ENCODE peak calls at places on chromosomes 6 and 20, in four cellular contexts. M is tibial artery, D is tibial nerve, X is mammary epithelial cell. N is an unnamed sample.

GRCh38 chr6:91781946-91782345 is 1195.1 kb upstream of the MAP3K7 start:
- DNase-seq in X (no peak), M (no peak), D (peak; percentile 30), N (no peak)

GRCh38 chr6:11277275-11278206 is 45.1 kb upstream of the NEDD9 start:
- DNase-seq in M (no peak), X (peak; percentile 73), D (no peak), N (no peak)

GRCh38 chr20:40893610-40894242 is 134.9 kb upstream of the TOP1 start:
- DNase-seq in X (no peak), D (no peak), M (no peak), N (no peak)

GRCh38 chr6:34145161-34146020 is 496 bp downstream of the GRM4 start:
- DNase-seq in D (no peak), M (no peak), X (peak; percentile 61), N (peak; percentile 32)

GRCh38 chr20:8523684-8524083 is 391.6 kb downstream of the PLCB1 start:
- DNase-seq in M (no peak), D (no peak), X (no peak), N (no peak)

GRCh38 chr20:12748359-12748994 is 260.3 kb upstream of the SPTLC3 start:
- DNase-seq in X (no peak), M (no peak), D (no peak), N (no peak)

GRCh38 chr6:156167289-156168076 is 609.7 kb upstream of the ARID1B start:
- DNase-seq in X (no peak), D (no peak), M (no peak), N (no peak)

GRCh38 chr6:105992315-105992961 is 93.7 kb upstream of the PRDM1 start:
- DNase-seq in X (peak; percentile 67), D (peak; percentile 69), M (peak; percentile 86), N (peak; percentile 79)

GRCh38 chr6:107064579-107065065 is 36.6 kb downstream of the MTRES1 start:
- DNase-seq in M (no peak), X (peak; percentile 62), D (no peak), N (no peak)

GRCh38 chr6:100176321-100176950 is 182.4 kb upstream of the MCHR2 start:
- DNase-seq in X (peak; percentile 30), M (no peak), D (no peak), N (no peak)
- TF ChIP-seq CTCF in X (peak; percentile 60), M (no peak), D (no peak), N (no peak)

DNA sequence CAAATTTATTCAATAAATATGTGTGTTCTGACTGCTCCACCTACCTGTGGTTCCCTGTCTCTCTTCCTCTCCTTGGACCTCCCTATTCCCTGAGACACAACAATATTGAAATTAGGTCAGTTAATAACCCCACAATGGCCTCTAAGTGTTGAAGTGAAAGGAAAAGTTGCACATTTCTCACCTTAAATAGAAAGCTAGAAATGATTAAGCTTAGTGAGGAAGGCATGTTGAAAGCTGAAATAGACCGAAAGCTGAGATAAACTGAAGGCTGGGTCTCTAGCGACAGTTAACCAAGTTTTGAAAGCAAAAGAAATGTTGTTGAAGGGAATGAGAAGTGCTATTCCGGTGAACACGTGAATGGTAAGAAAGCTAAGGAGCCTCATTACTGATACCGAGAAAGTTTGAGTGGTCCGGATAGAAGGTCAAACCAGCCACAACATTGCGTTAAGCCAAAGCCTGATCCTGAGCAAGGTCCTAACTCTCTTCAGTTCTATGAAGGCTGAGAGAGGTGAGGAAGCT is 34.1 kb downstream of the UST start:
- DNase-seq in M (no peak), D (no peak), X (no peak), N (no peak)
- TF ChIP-seq CTCF in M (no peak), D (no peak), X (no peak), N (no peak)

GRCh38 chr20:37979021-37979985 is 54.0 kb downstream of the TTI1 start:
- DNase-seq in M (no peak), D (no peak), X (no peak), N (no peak)
- TF ChIP-seq CTCF in M (no peak), D (no peak), X (no peak), N (no peak)

GRCh38 chr20:43452404-43453126 is 5.1 kb upstream of the SRSF6 start:
- DNase-seq in M (no peak), X (no peak), D (no peak), N (no peak)

GRCh38 chr20:43446361-43446879 is 11.3 kb upstream of the SRSF6 start:
- DNase-seq in D (no peak), M (no peak), X (peak; percentile 36), N (no peak)

GRCh38 chr20:43451400-43451799 is 6.3 kb upstream of the SRSF6 start:
- DNase-seq in D (no peak), M (no peak), X (no peak), N (no peak)

GRCh38 chr20:43444107-43444506 is 13.6 kb upstream of the SRSF6 start:
- DNase-seq in D (no peak), X (no peak), M (no peak), N (no peak)

DNA sequence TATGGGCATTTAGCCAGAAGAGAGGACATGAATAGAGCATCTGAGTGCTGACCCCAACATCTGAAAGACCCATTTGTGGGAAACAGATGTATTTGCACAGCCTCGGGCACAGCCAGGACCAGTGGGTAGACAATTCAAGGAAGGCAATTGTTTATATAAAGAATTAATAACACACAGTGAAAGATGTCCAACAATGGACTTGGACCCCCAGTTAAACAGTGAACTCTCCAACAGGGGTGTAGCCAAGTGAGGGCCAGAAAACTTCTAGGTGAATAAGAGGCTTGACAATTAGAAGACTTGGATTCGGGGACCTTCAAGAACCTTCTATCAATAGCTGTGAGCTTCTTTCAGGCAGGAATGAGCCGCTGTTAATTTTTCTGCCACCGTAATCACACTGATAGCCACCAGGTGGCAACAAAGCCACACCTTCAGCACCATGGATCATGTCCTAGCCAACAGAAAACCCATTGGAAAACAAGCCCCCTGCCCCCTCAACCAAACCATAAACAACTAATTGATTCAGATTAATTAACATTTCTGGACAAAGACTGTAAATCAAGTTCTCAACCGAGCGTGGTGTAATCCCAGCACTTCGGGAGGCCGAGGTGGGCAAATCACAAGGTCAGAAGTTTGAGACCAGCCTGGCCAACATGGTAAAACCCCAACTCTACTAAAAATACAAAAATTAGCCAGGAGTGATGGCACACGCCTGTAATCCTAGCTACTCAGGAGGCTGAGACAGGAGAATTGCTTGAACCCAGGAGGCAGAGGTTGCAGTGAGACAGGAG is 8.8 kb upstream of the SRSF6 start:
- DNase-seq in X (peak; percentile 26), M (no peak), D (no peak), N (no peak)
- TF ChIP-seq CTCF in X (peak; percentile 88), M (peak; percentile 51), D (peak; percentile 55), N (peak; percentile 63)

GRCh38 chr6:4125500-4125899 is 9.9 kb downstream of the ECI2 start:
- DNase-seq in M (no peak), D (no peak), X (no peak), N (no peak)

GRCh38 chr6:4128748-4129147 is 6.6 kb downstream of the ECI2 start:
- DNase-seq in M (no peak), D (no peak), X (no peak), N (no peak)

GRCh38 chr6:4124361-4124760 is 11.0 kb downstream of the ECI2 start:
- DNase-seq in X (no peak), M (no peak), D (no peak), N (no peak)

GRCh38 chr6:4128072-4128471 is 7.3 kb downstream of the ECI2 start:
- DNase-seq in D (no peak), X (no peak), M (no peak), N (no peak)

DNA sequence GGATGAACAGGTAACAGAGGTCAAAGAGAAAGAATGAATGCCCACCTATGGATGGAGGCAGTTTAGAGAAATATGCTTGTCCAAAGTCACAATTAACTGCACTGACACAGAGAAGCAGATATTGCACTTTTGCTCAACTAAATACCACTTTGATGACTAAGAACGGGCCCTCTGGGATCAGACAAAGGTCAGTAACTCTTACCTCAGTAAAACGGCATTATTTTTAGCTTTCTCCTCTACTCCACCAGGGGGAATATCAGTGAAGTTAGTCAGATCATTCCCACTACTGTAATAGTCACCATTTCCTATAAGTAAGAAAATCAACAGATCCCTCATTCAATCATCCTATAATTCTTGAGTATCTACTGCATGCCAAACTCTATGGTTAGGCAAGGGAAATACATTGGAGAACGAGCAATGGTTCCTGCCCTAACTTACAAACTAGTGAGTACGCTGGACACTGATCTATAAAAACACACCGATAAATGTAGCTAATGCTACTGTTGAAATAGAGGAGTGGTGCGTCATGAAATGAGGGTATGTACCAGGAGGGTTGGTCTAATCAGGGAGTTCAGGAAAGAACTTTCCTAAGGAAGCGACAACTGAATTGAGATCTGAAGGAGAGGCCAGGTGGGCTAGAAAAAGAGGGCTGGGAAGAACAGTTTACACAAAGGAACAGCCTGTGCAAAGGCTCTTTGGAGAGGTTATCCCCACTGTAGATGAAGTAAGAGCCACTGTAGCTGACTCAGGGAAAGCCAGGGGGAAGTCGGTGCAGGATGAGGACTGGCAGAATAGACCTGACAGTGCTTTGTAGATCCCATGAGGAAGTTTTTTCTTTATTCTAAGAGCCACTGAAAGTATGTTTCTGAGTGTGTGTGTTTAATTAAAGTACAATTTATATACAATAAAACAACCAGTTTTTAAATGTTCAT is 9.2 kb downstream of the ECI2 start:
- DNase-seq in D (no peak), X (peak; percentile 77), M (no peak), N (no peak)
- TF ChIP-seq CTCF in D (no peak), X (peak; percentile 42), M (peak; percentile 28), N (no peak)

N was measured in mesothelial cell of epicardium.